ENCODE peak calls at places on chromosomes 3 and 15, in five cellular contexts. Q is esophagus muscularis mucosa, G is A549, Z is ovary, R is gastrocnemius medialis. P is an unnamed sample.

GRCh38 chr15:25565470-25566264 is 126.8 kb upstream of the UBE3A start:
- DNase-seq in Q (no peak), G (no peak), Z (no peak), R (peak), P (no peak)

GRCh38 chr3:98817546-98817945 is 54.4 kb downstream of the ST3GAL6 start:
- DNase-seq in Q (no peak), G (peak), Z (no peak), R (no peak), P (no peak)

GRCh38 chr3:59412506-59412905 is 362.7 kb upstream of the CFAP20DC start:
- DNase-seq in Q (no peak), G (no peak), Z (no peak), R (no peak), P (no peak)

GRCh38 chr3:59526999-59527398 is 477.2 kb upstream of the CFAP20DC start:
- DNase-seq in Q (no peak), G (no peak), Z (no peak), R (no peak), P (no peak)

GRCh38 chr15:41512512-41513281 is 930 bp downstream of the LTK start:
- DNase-seq in Q (no peak), G (no peak), Z (peak), R (no peak), P (no peak)

GRCh38 chr3:5784656-5785055 is 597.1 kb downstream of the EDEM1 start:
- DNase-seq in Q (no peak), G (no peak), Z (no peak), R (no peak), P (no peak)

GRCh38 chr3:43770426-43771103 is 79.8 kb downstream of the ABHD5 start:
- DNase-seq in Q (no peak), G (peak), Z (no peak), R (peak), P (peak)

GRCh38 chr3:161559177-161559998 is 62.8 kb downstream of the OTOL1 start:
- DNase-seq in Q (no peak), G (peak), Z (no peak), R (no peak), P (no peak)

GRCh38 chr3:40608091-40608490 is 83.3 kb downstream of the ZNF621 start:
- DNase-seq in Q (no peak), G (no peak), Z (no peak), R (no peak), P (no peak)

GRCh38 chr3:40191251-40191650 is 118.3 kb upstream of the EIF1B start:
- DNase-seq in Q (peak), G (no peak), Z (no peak), R (no peak), P (no peak)

GRCh38 chr15:82536409-82537350 is 3.6 kb downstream of the RPS17 start:
- DNase-seq in Q (no peak), G (no peak), Z (no peak), R (no peak), P (no peak)
- TF ChIP-seq POLR2A in Q (no peak), G (no peak), Z (no peak), R (no peak), P (no peak)

GRCh38 chr3:37946531-37946889 is 44.1 kb upstream of the VILL start:
- DNase-seq in Q (peak), G (no peak), Z (no peak), R (no peak), P (no peak)
- H3K4me3 ChIP-seq in Q (no peak), G (no peak), Z (no peak), R (no peak), P (no peak)

GRCh38 chr3:11665331-11665730 is 21.6 kb upstream of the VGLL4 start:
- DNase-seq in Q (no peak), G (no peak), Z (no peak), R (no peak), P (no peak)

GRCh38 chr3:11661827-11662226 is 18.1 kb upstream of the VGLL4 start:
- DNase-seq in Q (no peak), G (no peak), Z (no peak), R (no peak), P (no peak)

GRCh38 chr3:11660242-11660641 is 16.5 kb upstream of the VGLL4 start:
- DNase-seq in Q (no peak), G (no peak), Z (no peak), R (no peak), P (no peak)

GRCh38 chr3:11661052-11661656 is 17.4 kb upstream of the VGLL4 start:
- DNase-seq in Q (no peak), G (peak), Z (no peak), R (no peak), P (no peak)

DNA sequence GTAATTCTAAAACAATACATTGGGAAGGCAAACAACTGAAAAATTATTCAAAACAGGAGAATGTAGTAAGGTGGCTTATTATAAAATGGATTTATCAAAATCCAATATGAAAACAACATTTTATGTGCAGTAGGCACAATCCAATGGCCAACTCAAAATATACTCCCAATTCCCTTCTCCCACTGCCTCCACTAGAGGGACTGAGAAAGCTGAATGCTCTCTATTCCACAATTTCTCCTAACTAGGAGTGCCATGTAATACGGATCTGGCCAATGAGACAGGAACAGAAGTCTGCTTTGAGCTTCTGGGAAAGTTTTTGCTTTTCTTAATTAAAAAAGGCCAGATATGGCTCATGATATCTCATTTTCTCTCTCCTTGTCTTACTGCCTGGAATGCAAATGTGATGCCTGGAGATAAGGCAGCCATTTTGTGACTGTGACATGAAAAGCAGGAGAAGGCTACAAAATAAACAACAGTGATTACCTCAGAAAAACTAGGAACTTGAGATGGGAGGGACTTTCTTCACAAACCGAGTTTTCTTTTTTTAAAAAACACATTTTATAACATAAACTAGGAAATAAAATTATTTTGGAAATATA is 18.8 kb upstream of the VGLL4 start:
- DNase-seq in Q (no peak), G (peak), Z (no peak), R (no peak), P (no peak)
- TF ChIP-seq CTCF in Q (peak), G (peak), Z (no peak), R (no peak), P (no peak)

GRCh38 chr15:72690938-72691337 is 4.9 kb downstream of the BBS4 start:
- DNase-seq in Q (no peak), G (no peak), Z (no peak), R (no peak), P (no peak)

GRCh38 chr15:72685301-72685924 is 569 bp downstream of the HIGD2B start:
- DNase-seq in Q (no peak), G (peak), Z (no peak), R (no peak), P (no peak)

GRCh38 chr15:72682772-72683171 is 3.2 kb downstream of the HIGD2B start:
- DNase-seq in Q (no peak), G (no peak), Z (no peak), R (no peak), P (no peak)

GRCh38 chr15:72688697-72689096 is 2.7 kb downstream of the BBS4 start:
- DNase-seq in Q (no peak), G (no peak), Z (no peak), R (no peak), P (no peak)

DNA sequence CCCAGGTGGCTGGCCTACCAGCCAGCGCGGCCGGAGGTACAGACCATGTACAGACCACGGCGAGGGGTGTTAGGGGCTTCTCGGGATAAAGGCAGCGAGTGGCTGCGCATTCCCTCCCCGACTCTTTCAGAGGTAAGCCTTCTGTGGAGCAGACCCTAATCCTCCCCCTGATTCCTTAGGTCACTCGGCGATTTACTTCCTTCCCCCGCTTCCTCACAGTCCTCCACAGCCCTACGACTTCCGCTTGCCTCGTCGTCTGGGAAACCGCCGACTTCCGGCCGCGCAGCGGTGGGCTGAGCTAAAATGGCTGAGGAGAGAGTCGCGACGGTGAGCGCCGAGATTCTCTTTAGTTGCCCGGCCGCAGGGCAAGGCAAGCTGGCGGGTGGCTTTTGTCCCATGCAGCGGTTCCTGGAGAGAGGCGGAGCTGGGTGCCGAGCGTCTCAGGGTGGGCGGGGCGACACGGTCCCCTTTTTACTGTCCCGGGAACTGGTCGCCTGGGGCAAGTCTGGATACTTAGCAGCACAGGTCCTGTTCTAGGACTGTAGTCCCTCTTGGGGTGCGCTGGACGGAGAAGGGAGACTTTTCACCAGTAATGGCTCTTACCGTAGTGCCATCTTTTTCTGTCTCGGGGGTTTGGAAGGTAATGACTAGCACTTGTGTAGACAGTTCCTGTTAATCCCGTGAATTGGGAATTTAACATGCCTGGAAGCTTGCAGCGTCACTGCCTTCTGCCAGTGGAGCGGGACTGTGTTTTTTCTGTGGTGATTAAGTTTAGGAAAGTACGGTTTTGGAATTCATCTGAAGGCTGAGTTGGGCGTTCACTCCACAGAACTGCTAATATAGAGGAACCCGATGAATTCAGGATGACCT is at the start of the genes BBS4 and HIGD2B:
- DNase-seq in Q (peak), G (peak), Z (peak), R (peak), P (peak)
- TF ChIP-seq POLR2A in Q (peak), G (peak), Z (peak), R (peak), P (no peak)

DNA sequence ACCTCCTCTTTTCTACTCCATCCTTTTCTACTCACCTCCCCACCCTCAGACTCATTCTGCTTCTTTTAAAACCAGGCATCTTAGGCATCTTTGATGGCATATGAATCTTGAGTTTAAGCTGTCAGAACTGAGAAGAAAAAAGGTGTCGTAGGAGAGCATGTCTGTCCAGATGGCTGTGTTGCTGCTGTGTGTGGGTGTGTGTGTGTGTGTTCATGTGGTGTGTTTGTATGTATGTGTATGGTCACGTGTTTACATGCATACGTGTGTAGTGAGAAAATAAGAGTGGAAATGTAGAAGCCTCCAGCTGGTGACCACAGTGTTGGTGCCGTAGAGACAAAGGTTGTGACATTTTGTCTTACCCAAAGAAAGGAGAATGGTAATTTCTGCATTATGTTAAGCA is 339.2 kb downstream of the EPHB1 start:
- DNase-seq in Q (no peak), G (no peak), Z (no peak), R (no peak), P (no peak)
- H3K4me3 ChIP-seq in Q (no peak), G (no peak), Z (no peak), R (no peak), P (no peak)

GRCh38 chr15:35545825-35546580 is at the start of gene DPH6:
- DNase-seq in Q (peak), G (peak), Z (peak), R (peak), P (peak)
- TF ChIP-seq CTCF in Q (peak), G (no peak), Z (no peak), R (peak), P (no peak)